ENCODE peak calls at places on chromosomes 5 and 9, in seven cellular contexts. H is mammary epithelial cell, T is foreskin fibroblast, R is cardiac fibroblast, Z is dorsolateral prefrontal cortex, Y is astrocyte of the spinal cord, V is hepatocyte. A is an unnamed sample.
A peak's percentile ranks its signal among the peaks of the same experiment; 100 is the strongest.

GRCh38 chr5:95673076-95673475 is 9.7 kb downstream of the SPATA9 start:
- DNase-seq in H (no peak), R (peak; percentile 71), T (peak; percentile 68), V (peak; percentile 30), Y (no peak), Z (no peak), A (peak; percentile 39)

GRCh38 chr9:98614941-98615340 is 93.8 kb downstream of the GABBR2 start:
- DNase-seq in Z (no peak), Y (no peak), V (no peak), H (no peak), T (no peak), R (no peak), A (no peak)

GRCh38 chr5:142388696-142389095 is 63.9 kb upstream of the SPRY4 start:
- DNase-seq in V (no peak), T (peak; percentile 25), Y (no peak), H (no peak), Z (no peak), R (peak; percentile 11), A (peak; percentile 11)

GRCh38 chr5:38734353-38734752 is 111.5 kb upstream of the OSMR start:
- DNase-seq in Z (no peak), T (no peak), R (no peak), H (no peak), V (no peak), Y (no peak), A (no peak)

GRCh38 chr5:159725475-159725874 is 190.8 kb upstream of the ADRA1B start:
- DNase-seq in R (no peak), V (no peak), T (no peak), Y (no peak), H (no peak), Z (no peak), A (no peak)

GRCh38 chr9:131319486-131319885 is 30.0 kb downstream of the PLPP7 start:
- DNase-seq in V (no peak), T (no peak), Z (no peak), H (no peak), Y (no peak), R (no peak), A (no peak)

GRCh38 chr5:140157032-140157781 is 17.8 kb upstream of the CYSTM1 start:
- DNase-seq in T (peak; percentile 93), H (peak; percentile 66), R (peak; percentile 84), Y (peak; percentile 80), Z (peak; percentile 87), V (peak; percentile 93), A (no peak)

GRCh38 chr5:151151793-151152192 is 5.8 kb downstream of the ANXA6 start:
- DNase-seq in R (peak; percentile 49), Y (peak; percentile 22), T (peak; percentile 81), V (no peak), H (no peak), Z (no peak), A (no peak)

GRCh38 chr5:141850183-141850768 is 27.9 kb downstream of the PCDH1 start:
- DNase-seq in V (peak; percentile 48), H (no peak), Y (no peak), R (peak; percentile 55), T (peak; percentile 61), Z (no peak), A (no peak)

GRCh38 chr9:129322641-129323375 is 144.7 kb upstream of the IER5L start:
- DNase-seq in V (no peak), R (no peak), H (no peak), T (no peak), Z (peak; percentile 16), Y (no peak), A (no peak)

GRCh38 chr5:134893748-134894505 is 11.0 kb upstream of the PCBD2 start:
- DNase-seq in R (no peak), T (no peak), V (no peak), H (no peak), Z (no peak), Y (no peak), A (no peak)

GRCh38 chr9:112086627-112087026 is 88.5 kb downstream of the SUSD1 start:
- DNase-seq in T (peak; percentile 62), V (no peak), H (no peak), R (peak; percentile 55), Z (no peak), Y (peak; percentile 40), A (no peak)

GRCh38 chr9:100286257-100286656 is 66.5 kb downstream of the TEX10 start:
- DNase-seq in Z (no peak), H (no peak), T (no peak), V (no peak), Y (no peak), R (no peak), A (no peak)

GRCh38 chr9:137149942-137150484 is 11.1 kb downstream of the GRIN1 start:
- DNase-seq in R (no peak), Z (no peak), T (no peak), H (no peak), Y (no peak), V (no peak), A (no peak)

GRCh38 chr9:6484210-6484609 is 71.2 kb downstream of the UHRF2 start:
- DNase-seq in Z (no peak), V (no peak), H (no peak), T (no peak), Y (no peak), R (no peak), A (no peak)

GRCh38 chr5:94432499-94432898 is 185.9 kb downstream of the KIAA0825 start:
- DNase-seq in Z (no peak), V (peak; percentile 18), T (peak; percentile 88), H (no peak), R (peak; percentile 78), Y (peak; percentile 65), A (peak; percentile 5)

GRCh38 chr9:37187269-37187668 is 66.9 kb downstream of the ZCCHC7 start:
- DNase-seq in V (no peak), R (no peak), Z (no peak), T (no peak), H (no peak), Y (no peak), A (no peak)

GRCh38 chr9:88243736-88244135 is 105.5 kb upstream of the SPATA31C2 start:
- DNase-seq in V (peak; percentile 18), Z (no peak), R (no peak), Y (no peak), H (no peak), T (no peak), A (no peak)

GRCh38 chr5:14767942-14768837 is 103.4 kb downstream of the ANKH start:
- DNase-seq in V (peak; percentile 14), Z (no peak), R (no peak), H (no peak), Y (no peak), T (no peak), A (no peak)

GRCh38 chr9:110538169-110538568 is 41.4 kb downstream of the SVEP1 start:
- DNase-seq in V (no peak), Y (peak; percentile 25), T (peak; percentile 73), H (no peak), Z (no peak), R (peak; percentile 88), A (peak; percentile 79)

GRCh38 chr5:74272831-74273545 is 367.5 kb downstream of the ENC1 start:
- DNase-seq in R (no peak), Z (no peak), T (no peak), V (no peak), Y (peak; percentile 60), H (no peak), A (peak; percentile 85)

GRCh38 chr9:84139296-84140100 is 158.9 kb downstream of the RMI1 start:
- DNase-seq in T (peak; percentile 70), Y (peak; percentile 80), Z (peak; percentile 35), H (peak; percentile 9), R (peak; percentile 84), V (peak; percentile 21), A (no peak)

GRCh38 chr5:50439221-50439620 is 1.9 kb downstream of the EMB start:
- DNase-seq in V (no peak), R (no peak), H (no peak), Z (no peak), T (no peak), Y (no peak), A (no peak)
- H3K4me3 ChIP-seq in V (no peak overlapping the region), R (no peak overlapping the region), H (no peak overlapping the region), Z (no peak overlapping the region), T (no peak overlapping the region), Y (no peak overlapping the region), A (no peak overlapping the region)

GRCh38 chr9:19517202-19517942 is 108.6 kb downstream of the ACER2 start:
- DNase-seq in R (no peak), T (no peak), Z (no peak), H (peak; percentile 12), Y (no peak), V (no peak), A (no peak)
- TF ChIP-seq CTCF in R (peak; percentile 57), T (peak; percentile 20), Z (no peak), H (peak; percentile 67), Y (peak; percentile 22), V (no peak), A (peak; percentile 26)

GRCh38 chr5:10351882-10352395 is 1.6 kb upstream of the MARCHF6 start:
- DNase-seq in T (no peak), R (no peak), V (no peak), Y (no peak), H (no peak), Z (no peak), A (no peak)
- H3K4me3 ChIP-seq in T (no peak overlapping the region), R (no peak overlapping the region), V (no peak overlapping the region), Y (no peak overlapping the region), H (no peak overlapping the region), Z (no peak overlapping the region), A (no peak overlapping the region)

GRCh38 chr5:171444582-171444981 is 25.1 kb downstream of the FGF18 start:
- DNase-seq in R (no peak), Z (no peak), V (no peak), Y (peak; percentile 40), H (peak; percentile 60), T (peak; percentile 16), A (no peak)
- TF ChIP-seq CTCF in R (no peak), Z (no peak), V (no peak), Y (no peak), H (no peak), T (no peak), A (no peak)

DNA sequence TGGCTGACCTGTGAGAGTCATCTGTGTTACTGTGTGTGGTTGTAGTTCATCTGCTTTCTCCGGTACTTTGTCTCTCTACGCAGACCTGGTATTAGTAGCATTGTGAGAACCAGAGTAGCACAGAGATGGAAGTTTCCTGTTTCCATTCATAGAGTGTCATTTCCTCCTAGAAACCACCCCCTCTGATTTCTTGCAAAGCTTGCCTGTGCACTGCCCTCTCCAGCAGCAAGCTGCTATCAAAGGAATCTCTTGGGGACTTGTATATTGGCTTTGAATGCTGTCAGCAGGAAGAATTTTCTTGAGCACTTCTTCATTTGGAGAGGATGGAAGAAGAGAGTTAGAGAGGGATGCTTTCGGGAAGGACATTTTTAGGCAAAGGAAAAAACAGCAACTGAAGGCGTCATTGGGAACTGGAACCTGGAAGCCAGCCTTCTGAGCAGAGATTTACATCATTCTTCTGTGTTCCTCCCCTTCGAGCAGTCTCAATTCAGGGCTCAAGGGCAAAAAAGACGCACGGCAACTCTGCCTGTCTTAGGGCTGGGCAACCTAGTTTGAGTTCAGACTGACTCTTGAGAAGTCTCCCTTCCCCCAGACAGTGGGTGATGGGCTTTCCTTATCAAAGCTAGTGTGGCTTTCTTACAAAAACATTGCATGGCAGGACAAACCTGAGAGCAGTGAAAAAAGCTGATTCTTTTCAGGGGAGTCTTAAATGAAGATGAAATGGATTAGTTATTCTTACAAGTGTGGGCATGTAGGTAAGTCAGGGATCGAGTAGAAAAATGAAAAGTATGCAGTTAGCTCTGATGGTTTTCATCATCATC is 226.3 kb downstream of the AOPEP start:
- DNase-seq in V (no peak), Z (no peak), Y (no peak), T (no peak), R (peak; percentile 75), H (peak; percentile 61), A (no peak)
- H3K4me3 ChIP-seq in V (no peak overlapping the region), Z (no peak overlapping the region), Y (no peak overlapping the region), T (no peak overlapping the region), R (no peak overlapping the region), H (no peak overlapping the region), A (no peak overlapping the region)

GRCh38 chr9:80492221-80492620 is 920.5 kb downstream of the TLE4 start:
- DNase-seq in Z (no peak), H (no peak), Y (peak; percentile 23), T (peak; percentile 29), V (peak; percentile 8), R (no peak), A (no peak)
- TF ChIP-seq CTCF in Z (no peak), H (no peak), Y (no peak), T (no peak), V (no peak), R (no peak), A (no peak)

A was measured in AG09309.